ENCODE peak calls at places on chromosomes 13 and 19, in six cellular contexts. Z is SK-N-SH, D is stomach, G is tibial nerve, E is HepG2, U is suprapubic skin. H is an unnamed sample.
A peak's percentile ranks its signal among the peaks of the same experiment; 100 is the strongest.

GRCh38 chr13:99087130-99087953 is 109.5 kb upstream of the DOCK9 start:
- DNase-seq in Z (peak; percentile 98), D (peak; percentile 93), G (peak; percentile 80), E (peak; percentile 59), U (peak; percentile 94), H (peak; percentile 95)

GRCh38 chr19:3575260-3575741 is 2.6 kb downstream of the HMG20B start:
- DNase-seq in Z (peak; percentile 10), D (peak; percentile 42), G (no peak), E (peak; percentile 55), U (no peak), H (no peak)

GRCh38 chr19:4064551-4065260 is 2.0 kb downstream of the ZBTB7A start:
- DNase-seq in Z (peak; percentile 86), D (peak; percentile 56), G (no peak), E (no peak), U (no peak), H (peak; percentile 66)

GRCh38 chr19:46661735-46662592 is 982 bp upstream of the DACT3 start:
- DNase-seq in Z (peak; percentile 76), D (peak; percentile 86), G (peak; percentile 66), E (peak; percentile 71), U (peak; percentile 89), H (peak; percentile 86)

GRCh38 chr19:1132625-1133383 is 29.0 kb downstream of the GPX4 start:
- DNase-seq in Z (no peak), D (no peak), G (no peak), E (no peak), U (no peak), H (peak; percentile 47)

GRCh38 chr19:18453269-18454024 is 15.5 kb upstream of the ISYNA1 start:
- DNase-seq in Z (no peak), D (no peak), G (no peak), E (no peak), U (no peak), H (no peak)

GRCh38 chr19:35509861-35510625 is 3.4 kb downstream of the DMKN start:
- DNase-seq in Z (peak; percentile 90), D (peak; percentile 90), G (peak; percentile 33), E (peak; percentile 75), U (no peak), H (peak; percentile 86)

GRCh38 chr19:17491287-17491686 is 20.2 kb upstream of the PGLS start:
- DNase-seq in Z (peak; percentile 21), D (no peak), G (no peak), E (no peak), U (no peak), H (no peak)

GRCh38 chr13:77928909-77929308 is 10.3 kb upstream of the EDNRB start:
- DNase-seq in Z (no peak), D (no peak), G (no peak), E (no peak), U (no peak), H (no peak)

GRCh38 chr13:38530492-38530891 is 156.4 kb upstream of the FREM2 start:
- DNase-seq in Z (peak; percentile 6), D (no peak), G (no peak), E (no peak), U (no peak), H (no peak)

GRCh38 chr13:87153371-87153770 is 517.8 kb upstream of the SLITRK5 start:
- DNase-seq in Z (no peak), D (no peak), G (no peak), E (no peak), U (no peak), H (no peak)

GRCh38 chr19:41089955-41090354 is 1.7 kb downstream of the CYP2A13 start:
- DNase-seq in Z (no peak), D (no peak), G (no peak), E (no peak), U (no peak), H (no peak)

GRCh38 chr13:44229371-44230030 is 144.1 kb upstream of the SERP2 start:
- DNase-seq in Z (no peak), D (no peak), G (no peak), E (no peak), U (no peak), H (no peak)

GRCh38 chr13:73754727-73755292 is 379.4 kb downstream of the KLF12 start:
- DNase-seq in Z (peak; percentile 30), D (no peak), G (no peak), E (peak; percentile 59), U (no peak), H (no peak)

GRCh38 chr19:55508120-55508519 is 19.9 kb downstream of the SSC5D start:
- DNase-seq in Z (no peak), D (no peak), G (no peak), E (no peak), U (no peak), H (no peak)

GRCh38 chr19:3003046-3003445 is 25.7 kb downstream of the TLE6 start:
- DNase-seq in Z (peak; percentile 55), D (no peak), G (no peak), E (no peak), U (no peak), H (no peak)

GRCh38 chr19:30861896-30862295 is 487.3 kb downstream of the TSHZ3 start:
- DNase-seq in Z (no peak), D (no peak), G (no peak), E (no peak), U (no peak), H (no peak)

GRCh38 chr19:55809381-55810058 is 22.3 kb downstream of the NLRP11 start:
- DNase-seq in Z (peak; percentile 61), D (peak; percentile 74), G (no peak), E (peak; percentile 65), U (no peak), H (peak; percentile 71)

GRCh38 chr19:35125746-35126623 is 8.9 kb downstream of the LGI4 start:
- DNase-seq in Z (no peak), D (no peak), G (no peak), E (no peak), U (no peak), H (no peak)

GRCh38 chr19:41646589-41647204 is 19.8 kb upstream of the CEACAM4 start:
- DNase-seq in Z (peak; percentile 39), D (no peak), G (no peak), E (no peak), U (no peak), H (no peak)

GRCh38 chr13:31818236-31818635 is 78.9 kb downstream of the RXFP2 start:
- DNase-seq in Z (no peak), D (no peak), G (no peak), E (no peak), U (no peak), H (no peak)

GRCh38 chr19:13748169-13748884 is 16.0 kb upstream of the MRI1 start:
- DNase-seq in Z (peak; percentile 37), D (no peak), G (no peak), E (no peak), U (no peak), H (peak; percentile 40)

GRCh38 chr13:103210348-103210747 is 144.1 kb upstream of the SLC10A2 start:
- DNase-seq in Z (no peak), D (no peak), G (no peak), E (no peak), U (no peak), H (no peak)

GRCh38 chr19:51259348-51260245 is 8.7 kb downstream of the SIGLECL1 start:
- DNase-seq in Z (peak; percentile 48), D (no peak), G (no peak), E (peak; percentile 24), U (no peak), H (no peak)

GRCh38 chr19:45952691-45953505 is 20.8 kb downstream of the NOVA2 start:
- DNase-seq in Z (peak; percentile 55), D (peak; percentile 35), G (no peak), E (no peak), U (no peak), H (peak; percentile 24)

GRCh38 chr13:75986818-75987217 is 350.7 kb downstream of the LMO7 start:
- DNase-seq in Z (no peak), D (no peak), G (no peak), E (no peak), U (no peak), H (no peak)

GRCh38 chr19:38004100-38004504 is 97.1 kb downstream of the SIPA1L3 start:
- DNase-seq in Z (no peak), D (no peak), G (no peak), E (no peak), U (no peak), H (no peak)

GRCh38 chr19:42311612-42312160 is 1.4 kb upstream of the TMEM145 start:
- DNase-seq in Z (peak; percentile 63), D (no peak), G (no peak), E (no peak), U (no peak), H (no peak)

GRCh38 chr19:50465000-50465399 is 11.3 kb upstream of the EMC10 start:
- DNase-seq in Z (no peak), D (no peak), G (no peak), E (peak; percentile 15), U (no peak), H (no peak)

GRCh38 chr19:12884926-12885748 is 1.9 kb downstream of the KLF1 start:
- DNase-seq in Z (peak; percentile 86), D (peak; percentile 95), G (no peak), E (peak; percentile 29), U (no peak), H (peak; percentile 96)

GRCh38 chr19:16160943-16161560 is 12.3 kb downstream of the CIB3 start:
- DNase-seq in Z (no peak), D (no peak), G (no peak), E (peak; percentile 30), U (no peak), H (peak; percentile 47)

GRCh38 chr19:48591021-48591420 is 15.5 kb upstream of the SPACA4 start:
- DNase-seq in Z (no peak), D (no peak), G (no peak), E (no peak), U (no peak), H (no peak)

GRCh38 chr13:38239874-38240273 is 109.8 kb upstream of the UFM1 start:
- DNase-seq in Z (no peak), D (no peak), G (no peak), E (no peak), U (no peak), H (no peak)

GRCh38 chr13:59635591-59635990 is 528.1 kb downstream of the DIAPH3 start:
- DNase-seq in Z (no peak), D (no peak), G (no peak), E (no peak), U (no peak), H (no peak)
- TF ChIP-seq EP300 in Z (no peak), D (no peak), G (no peak), E (no peak), U (no peak), H (no peak)

GRCh38 chr13:24149306-24150032 is 11.1 kb upstream of the SPATA13 start:
- DNase-seq in Z (no peak), D (no peak), G (no peak), E (no peak), U (no peak), H (no peak)
- H3K4me3 ChIP-seq in Z (no peak overlapping the region), D (no peak overlapping the region), G (no peak overlapping the region), E (no peak overlapping the region), U (no peak overlapping the region), H (no peak overlapping the region)

GRCh38 chr13:60226507-60226906 is 62.8 kb upstream of the DIAPH3 start:
- DNase-seq in Z (peak; percentile 57), D (no peak), G (no peak), E (peak; percentile 15), U (no peak), H (peak; percentile 13)
- TF ChIP-seq CTCF in Z (peak; percentile 50), D (no peak), G (no peak), E (peak; percentile 61), U (peak; percentile 8), H (no peak)

DNA sequence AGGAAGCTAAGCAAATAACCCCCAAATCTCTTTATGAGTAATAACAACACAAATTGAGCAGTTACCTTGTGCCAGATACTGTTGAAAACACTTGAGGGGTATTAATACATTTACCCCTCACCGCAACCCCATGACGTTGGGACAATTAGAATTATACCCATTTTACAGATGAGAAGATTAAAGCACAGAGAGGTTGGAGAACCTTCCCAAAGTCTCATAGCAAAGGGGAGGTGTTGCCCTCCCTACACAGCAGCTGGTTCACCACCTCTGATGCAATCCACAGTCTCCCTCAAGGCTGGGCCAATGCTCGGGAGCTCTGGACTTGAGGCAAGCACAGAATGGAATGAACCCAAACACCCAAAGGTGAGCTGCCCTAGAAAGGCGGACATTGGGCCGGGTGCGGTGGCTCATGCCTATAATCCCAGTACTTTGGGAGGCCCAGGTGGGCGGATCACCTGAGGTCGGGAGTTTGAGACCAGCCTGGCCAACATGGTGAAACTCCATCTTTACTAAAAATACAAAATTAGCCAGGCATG is 3.9 kb upstream of the CCNE1 start:
- DNase-seq in Z (no peak), D (no peak), G (no peak), E (no peak), U (no peak), H (no peak)
- TF ChIP-seq EP300 in Z (no peak), D (no peak), G (no peak), E (no peak), U (no peak), H (no peak)

H was measured in transverse colon.